ENCODE peak calls at places on chromosomes 16 and 17, in eight cellular contexts. Y is testis, C is heart left ventricle, J is SJSA1, M is neural progenitor cell, Z is heart right ventricle, F is SK-N-SH, U is left ventricle myocardium inferior. G is an unnamed sample.

GRCh38 chr16:70380205-70380918 is 33.7 kb downstream of the DDX19A start:
- DNase-seq in Y (peak; percentile 43), C (no peak), J (peak; percentile 98), M (peak; percentile 74), Z (peak; percentile 23), F (peak; percentile 54), U (peak; percentile 32), G (peak; percentile 59)

GRCh38 chr16:51390877-51391276 is 239.8 kb upstream of the SALL1 start:
- DNase-seq in Y (no peak), C (no peak), J (no peak), M (peak; percentile 48), Z (no peak), F (no peak), U (no peak), G (no peak)

GRCh38 chr16:54080524-54081008 is 206.0 kb downstream of the IRX3 start:
- DNase-seq in Y (peak; percentile 25), C (no peak), J (peak; percentile 52), M (no peak), Z (no peak), F (no peak), U (no peak), G (no peak)

GRCh38 chr17:34386343-34386924 is 23.4 kb upstream of the CCL1 start:
- DNase-seq in Y (no peak), C (no peak), J (no peak), M (no peak), Z (no peak), F (no peak), U (no peak), G (no peak)

GRCh38 chr17:78804777-78805176 is 22.7 kb upstream of the CYTH1 start:
- DNase-seq in Y (peak; percentile 50), C (peak; percentile 43), J (no peak), M (no peak), Z (peak; percentile 63), F (no peak), U (no peak), G (no peak)

GRCh38 chr16:66610111-66610820 is 5.8 kb downstream of the CMTM3 start:
- DNase-seq in Y (no peak), C (no peak), J (no peak), M (no peak), Z (no peak), F (no peak), U (no peak), G (no peak)

GRCh38 chr17:9409026-9409425 is 166.6 kb downstream of the STX8 start:
- DNase-seq in Y (no peak), C (no peak), J (no peak), M (no peak), Z (no peak), F (peak; percentile 22), U (no peak), G (no peak)

GRCh38 chr17:2708585-2709172 is 2.9 kb downstream of the CLUH start:
- DNase-seq in Y (no peak), C (no peak), J (no peak), M (no peak), Z (no peak), F (no peak), U (no peak), G (no peak)

GRCh38 chr17:82317394-82318168 is at the start of gene CD7:
- DNase-seq in Y (no peak), C (no peak), J (no peak), M (no peak), Z (no peak), F (no peak), U (no peak), G (no peak)

GRCh38 chr17:47694818-47695663 is 1.1 kb downstream of the TBKBP1 start:
- DNase-seq in Y (peak; percentile 64), C (peak; percentile 83), J (peak; percentile 54), M (peak; percentile 45), Z (peak; percentile 77), F (peak; percentile 84), U (peak; percentile 75), G (peak; percentile 92)

GRCh38 chr17:50514936-50515702 is 6.9 kb downstream of the MYCBPAP start:
- DNase-seq in Y (peak; percentile 69), C (no peak), J (no peak), M (peak; percentile 55), Z (no peak), F (no peak), U (peak; percentile 42), G (peak; percentile 47)

GRCh38 chr17:69056179-69056823 is 4.4 kb downstream of the ABCA9 start:
- DNase-seq in Y (no peak), C (no peak), J (no peak), M (no peak), Z (no peak), F (no peak), U (no peak), G (no peak)

GRCh38 chr16:30902070-30902972 is 5.9 kb downstream of the CTF1 start:
- DNase-seq in Y (peak; percentile 58), C (peak; percentile 79), J (peak; percentile 64), M (peak; percentile 92), Z (peak; percentile 62), F (peak; percentile 94), U (peak; percentile 73), G (peak; percentile 79)

GRCh38 chr16:81140930-81141780 is 45.0 kb upstream of the GCSH start:
- DNase-seq in Y (peak; percentile 16), C (no peak), J (no peak), M (peak; percentile 31), Z (no peak), F (no peak), U (no peak), G (no peak)

GRCh38 chr17:55038291-55038690 is 69.7 kb downstream of the STXBP4 start:
- DNase-seq in Y (no peak), C (no peak), J (no peak), M (no peak), Z (no peak), F (no peak), U (no peak), G (no peak)

GRCh38 chr16:13634921-13635320 is 285.0 kb upstream of the ERCC4 start:
- DNase-seq in Y (no peak), C (no peak), J (no peak), M (no peak), Z (no peak), F (no peak), U (no peak), G (no peak)

DNA sequence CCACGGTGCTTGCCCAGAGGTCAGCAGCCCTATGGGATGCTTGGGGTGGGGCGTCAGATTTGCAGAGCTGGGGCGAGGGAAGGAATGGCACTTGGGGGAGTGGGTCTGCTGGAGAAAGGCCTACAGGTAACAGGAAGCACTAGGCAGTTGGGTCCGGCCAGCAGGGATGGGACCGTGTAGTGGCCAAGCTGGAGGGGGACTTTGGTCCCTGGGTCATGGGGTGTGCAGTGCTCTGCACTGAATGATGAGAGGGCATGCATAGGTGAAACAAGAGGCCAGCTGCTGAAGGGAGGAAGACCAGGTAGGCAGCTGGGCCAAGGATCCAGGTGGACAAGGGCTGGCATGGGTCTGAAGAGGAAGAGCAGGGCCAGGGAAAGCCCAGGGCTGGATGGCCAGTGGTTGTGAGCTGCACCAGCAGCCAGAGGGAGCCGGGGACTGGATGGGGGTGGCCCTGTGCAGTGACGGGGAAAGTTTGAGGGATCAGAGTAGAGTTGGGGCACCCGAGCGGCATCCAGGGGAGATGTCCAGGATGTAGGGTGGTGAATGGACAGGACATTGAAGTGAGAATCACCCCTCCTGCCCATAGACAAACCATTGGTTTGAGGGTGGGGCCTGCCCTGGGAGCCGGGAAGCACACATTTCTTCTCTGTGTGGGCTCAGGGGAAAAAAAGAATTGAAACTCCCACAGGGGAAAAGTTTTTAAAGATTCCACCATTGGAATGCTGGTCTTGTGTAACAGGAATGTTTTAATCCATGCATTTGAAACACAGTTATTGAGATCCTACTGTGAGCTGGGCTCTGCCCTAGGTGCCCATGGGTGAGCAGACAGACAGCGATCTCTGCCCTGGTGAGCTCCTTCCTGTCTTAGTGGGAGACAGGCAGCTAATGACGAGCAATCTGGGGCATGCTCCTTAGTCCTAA is 25.1 kb downstream of the RAI1 start:
- DNase-seq in Y (no peak), C (no peak), J (no peak), M (no peak), Z (no peak), F (no peak), U (no peak), G (no peak)
- H3K4me1 ChIP-seq in Y (peaks cover 30% of the 10 kb centered on the region), C (peaks cover 30% of the 10 kb centered on the region), J (peaks cover 30% of the 10 kb centered on the region), M (peaks cover 14% of the 10 kb centered on the region), Z (peaks cover 38% of the 10 kb centered on the region), F (peaks cover 11% of the 10 kb centered on the region), U (peaks cover 57% of the 10 kb centered on the region), G (peaks cover 23% of the 10 kb centered on the region)

GRCh38 chr16:927931-928330 is 42.9 kb downstream of the LMF1 start:
- DNase-seq in Y (no peak), C (no peak), J (no peak), M (no peak), Z (no peak), F (no peak), U (no peak), G (peak; percentile 14)
- H3K4me3 ChIP-seq in Y (no peak overlapping the region), C (no peak overlapping the region), J (no peak overlapping the region), M (no peak overlapping the region), Z (no peak overlapping the region), F (no peak overlapping the region), U (no peak overlapping the region), G (no peak overlapping the region)

GRCh38 chr16:23949630-23950290 is 114.0 kb downstream of the PRKCB start:
- DNase-seq in Y (no peak), C (no peak), J (no peak), M (no peak), Z (no peak), F (no peak), U (peak; percentile 30), G (no peak)
- H3K27ac ChIP-seq in Y (no peak overlapping the region), C (no peak overlapping the region), J (no peak overlapping the region), M (no peak overlapping the region), Z (no peak overlapping the region), F (no peak overlapping the region), U (no peak overlapping the region), G (no peak overlapping the region)

GRCh38 chr17:42743595-42744282 is 1.1 kb downstream of the EZH1 start:
- DNase-seq in Y (no peak), C (no peak), J (no peak), M (no peak), Z (no peak), F (peak; percentile 42), U (no peak), G (no peak)

GRCh38 chr17:42744283-42744805 is 496 bp downstream of the EZH1 start:
- DNase-seq in Y (peak; percentile 82), C (peak; percentile 84), J (peak; percentile 65), M (no peak), Z (peak; percentile 83), F (no peak), U (peak; percentile 85), G (peak; percentile 84)

GRCh38 chr17:42744806-42745617 is at the start of gene EZH1:
- DNase-seq in Y (peak; percentile 90), C (peak; percentile 90), J (peak; percentile 89), M (peak; percentile 98), Z (peak; percentile 89), F (peak; percentile 100), U (peak; percentile 90), G (peak; percentile 91)

DNA sequence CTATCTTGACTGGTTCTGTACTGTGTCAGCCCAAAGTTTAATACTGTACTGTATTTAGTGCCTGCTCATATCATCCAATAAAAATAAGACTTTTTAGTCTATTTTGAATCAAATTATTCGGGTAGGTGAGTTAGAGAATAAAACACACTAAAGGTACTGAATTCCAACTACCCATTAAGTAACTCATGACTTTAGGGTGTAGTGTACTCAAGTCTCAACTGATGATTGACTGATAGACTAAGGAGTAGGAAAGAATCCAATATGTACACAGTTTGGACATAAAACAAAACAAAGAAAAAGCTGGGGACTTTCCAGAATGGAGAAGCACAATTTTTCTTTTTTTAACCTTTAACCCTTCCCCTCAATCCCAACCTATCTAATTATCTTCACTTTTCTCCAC is 4.1 kb downstream of the EZH1 start:
- DNase-seq in Y (no peak), C (no peak), J (no peak), M (no peak), Z (no peak), F (no peak), U (no peak), G (no peak)
- H3K4me1 ChIP-seq in Y (peaks cover 8% of the 10 kb centered on the region), C (peaks cover 26% of the 10 kb centered on the region), J (peaks cover 8% of the 10 kb centered on the region), M (peaks cover 7% of the 10 kb centered on the region), Z (peaks cover 22% of the 10 kb centered on the region), F (no peaks in the 10 kb centered on the region), U (peaks cover 41% of the 10 kb centered on the region), G (peaks cover 8% of the 10 kb centered on the region)